ENCODE peak calls at places on chromosomes 2 and 18, in eight cellular contexts. R is H9, P is osteoblast, U is fibroblast of lung, Z is SK-N-SH, D is PC-3, E is OCI-LY7, K is K562. X is an unnamed sample.

GRCh38 chr18:8781671-8782070 is 76.3 kb downstream of the MTCL1 start:
- DNase-seq in R (no peak), P (peak), U (no peak), Z (no peak), D (no peak), E (no peak), K (no peak), X (no peak)

GRCh38 chr2:17239550-17239949 is 278.7 kb downstream of the RAD51AP2 start:
- DNase-seq in R (no peak), P (no peak), U (no peak), Z (no peak), D (no peak), E (no peak), K (no peak), X (no peak)

GRCh38 chr2:11480406-11480805 is 14.4 kb upstream of the E2F6 start:
- DNase-seq in R (no peak), P (no peak), U (peak), Z (no peak), D (no peak), E (no peak), K (no peak), X (no peak)

GRCh38 chr18:54792079-54792478 is 36.2 kb upstream of the RAB27B start:
- DNase-seq in R (no peak), P (no peak), U (no peak), Z (no peak), D (no peak), E (no peak), K (no peak), X (no peak)

GRCh38 chr2:55771612-55772011 is 78.0 kb upstream of the PNPT1 start:
- DNase-seq in R (no peak), P (peak), U (peak), Z (peak), D (peak), E (no peak), K (peak), X (peak)

GRCh38 chr2:169709970-169710369 is 15.7 kb downstream of the PHOSPHO2 start:
- DNase-seq in R (no peak), P (no peak), U (no peak), Z (no peak), D (no peak), E (no peak), K (no peak), X (no peak)

GRCh38 chr2:152594022-152594712 is 123.1 kb downstream of the PRPF40A start:
- DNase-seq in R (no peak), P (no peak), U (no peak), Z (no peak), D (no peak), E (peak), K (peak), X (no peak)

GRCh38 chr2:105866439-105867170 is 121.9 kb downstream of the NCK2 start:
- DNase-seq in R (no peak), P (peak), U (peak), Z (no peak), D (peak), E (no peak), K (no peak), X (no peak)

GRCh38 chr18:80244167-80244566 is 3.1 kb downstream of the PARD6G start:
- DNase-seq in R (no peak), P (no peak), U (no peak), Z (no peak), D (no peak), E (no peak), K (no peak), X (no peak)

GRCh38 chr2:6940820-6941219 is 23.6 kb downstream of the RNF144A start:
- DNase-seq in R (no peak), P (no peak), U (no peak), Z (no peak), D (no peak), E (no peak), K (no peak), X (no peak)

GRCh38 chr2:215882689-215883088 is 130.7 kb downstream of the MREG start:
- DNase-seq in R (no peak), P (no peak), U (no peak), Z (no peak), D (peak), E (no peak), K (no peak), X (no peak)

GRCh38 chr2:27720004-27720551 is 51.4 kb upstream of the MRPL33 start:
- DNase-seq in R (no peak), P (peak), U (peak), Z (no peak), D (peak), E (no peak), K (peak), X (peak)

DNA sequence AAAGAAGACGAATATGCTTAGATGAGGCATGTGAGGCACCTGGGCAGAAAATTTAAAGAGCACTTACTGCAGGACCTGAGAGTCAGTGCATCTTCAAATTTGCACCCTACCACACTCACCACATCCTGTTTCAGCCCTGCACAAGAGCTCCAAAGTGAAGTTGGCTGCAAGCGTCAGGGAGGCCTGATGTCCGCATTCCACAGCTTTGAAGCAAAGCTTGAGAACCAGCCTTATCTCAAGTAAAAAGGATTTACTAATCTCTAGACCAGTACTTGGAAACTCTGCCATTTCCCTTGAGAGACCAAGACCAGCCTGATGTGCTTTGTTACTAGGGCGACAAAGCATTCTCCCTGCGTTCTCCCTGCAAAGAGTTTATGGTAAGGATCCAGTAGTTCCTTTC is 3.4 kb upstream of the ASNSD1 start:
- DNase-seq in R (no peak), P (peak), U (no peak), Z (no peak), D (no peak), E (peak), K (no peak), X (peak)
- H2AFZ ChIP-seq in R (no peak), P (no peak), U (peak), Z (no peak), D (no peak), E (peak), K (no peak), X (no peak)

GRCh38 chr2:50125230-50125629 is 906.7 kb downstream of the NRXN1 start:
- DNase-seq in R (no peak), P (no peak), U (no peak), Z (no peak), D (no peak), E (no peak), K (no peak), X (peak)
- H3K4me2 ChIP-seq in R (no peak), P (no peak), U (no peak), Z (no peak), D (no peak), E (no peak), K (no peak), X (no peak)

GRCh38 chr2:178828496-178828895 is 21.3 kb upstream of the TTN start:
- DNase-seq in R (no peak), P (no peak), U (no peak), Z (no peak), D (no peak), E (no peak), K (no peak), X (no peak)
- H3K27ac ChIP-seq in R (no peak), P (no peak), U (no peak), Z (no peak), D (no peak), E (no peak), K (no peak), X (no peak)

GRCh38 chr2:193988784-193989183 is 1668.2 kb upstream of the SLC39A10 start:
- DNase-seq in R (no peak), P (no peak), U (no peak), Z (no peak), D (no peak), E (no peak), K (no peak), X (no peak)
- H2AFZ ChIP-seq in R (no peak), P (peak), U (no peak), Z (peak), D (no peak), E (no peak), K (no peak), X (no peak)

DNA sequence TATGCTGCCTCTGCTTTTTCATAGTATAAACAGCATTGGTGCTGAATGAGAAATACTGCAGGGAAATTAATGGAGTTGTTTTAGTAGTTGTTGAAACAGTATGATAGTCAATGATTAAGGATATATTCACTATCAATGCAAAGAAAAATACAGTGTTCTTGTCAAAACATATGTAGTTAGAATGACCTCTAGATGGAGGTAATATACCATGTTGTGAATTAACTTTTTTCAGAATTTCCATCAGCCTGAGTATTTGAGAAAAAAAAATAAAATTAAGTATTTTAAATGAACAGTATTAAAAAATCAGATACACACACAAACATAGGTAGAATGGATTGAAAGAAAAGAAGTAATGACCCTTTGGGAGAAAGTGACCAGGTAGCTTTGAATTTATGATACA is 59.5 kb downstream of the RMDN2 start:
- DNase-seq in R (no peak), P (no peak), U (peak), Z (no peak), D (peak), E (no peak), K (no peak), X (no peak)
- H3K4me2 ChIP-seq in R (no peak), P (no peak), U (no peak), Z (no peak), D (no peak), E (no peak), K (no peak), X (no peak)

GRCh38 chr18:12408247-12408869 is 629 bp downstream of the PRELID3A start:
- DNase-seq in R (no peak), P (peak), U (peak), Z (peak), D (peak), E (peak), K (no peak), X (no peak)
- H3K27ac ChIP-seq in R (no peak), P (peak), U (peak), Z (peak), D (peak), E (peak), K (peak), X (peak)